ENCODE peak calls at places on chromosomes 11 and 22, in eight cellular contexts. C, K, B, G, W, Y, M and D are unnamed samples.

GRCh38 chr11:127567237-127567932 is 566.8 kb upstream of the KIRREL3 start:
- DNase-seq in B (no peak), G (no peak), K (no peak), Y (no peak), M (no peak), C (no peak), W (no peak), D (no peak)

GRCh38 chr11:116037851-116038250 is 533.6 kb upstream of the CADM1 start:
- DNase-seq in G (no peak), K (peak), W (no peak), C (no peak), Y (no peak), B (no peak), M (no peak), D (peak)

GRCh38 chr22:44143596-44143995 is 37.1 kb upstream of the PARVG start:
- DNase-seq in Y (no peak), W (no peak), K (no peak), B (no peak), M (no peak), C (no peak), G (no peak), D (no peak)

GRCh38 chr11:3345736-3346135 is 33.2 kb downstream of the ZNF195 start:
- DNase-seq in M (no peak), G (no peak), C (no peak), Y (no peak), W (no peak), K (no peak), B (no peak), D (no peak)

GRCh38 chr22:22547692-22548348 is 11.2 kb downstream of the PRAME start:
- DNase-seq in G (no peak), Y (no peak), W (no peak), K (no peak), M (no peak), C (no peak), B (no peak), D (no peak)

GRCh38 chr11:119681537-119681936 is 47.5 kb downstream of the NECTIN1 start:
- DNase-seq in M (no peak), B (no peak), K (no peak), W (no peak), Y (no peak), G (no peak), C (no peak), D (no peak)

GRCh38 chr11:10456519-10456918 is 1.5 kb downstream of the AMPD3 start:
- DNase-seq in G (no peak), C (no peak), B (peak), Y (peak), M (no peak), K (no peak), W (no peak), D (no peak)

GRCh38 chr11:2531987-2532703 is 87.3 kb downstream of the KCNQ1 start:
- DNase-seq in W (no peak), K (no peak), Y (no peak), G (no peak), C (no peak), M (no peak), B (no peak), D (no peak)

GRCh38 chr11:38448284-38448683 is 1850.2 kb upstream of the RAG2 start:
- DNase-seq in C (no peak), W (no peak), G (peak), K (no peak), M (no peak), B (peak), Y (no peak), D (no peak)

GRCh38 chr22:18110194-18110943 is at the start of gene TUBA8:
- DNase-seq in W (peak), K (peak), B (peak), M (no peak), C (peak), G (no peak), Y (no peak), D (peak)

GRCh38 chr11:58914821-58915543 is 24.3 kb upstream of the GLYATL1 start:
- DNase-seq in Y (peak), K (no peak), C (no peak), M (no peak), B (peak), G (no peak), W (no peak), D (no peak)

GRCh38 chr22:40183029-40183581 is 5.4 kb downstream of the TNRC6B start:
- DNase-seq in K (no peak), C (no peak), B (peak), Y (no peak), G (peak), M (peak), W (no peak), D (no peak)

GRCh38 chr11:70005107-70005818 is 72.9 kb upstream of the ANO1 start:
- DNase-seq in G (peak), W (no peak), M (peak), K (no peak), B (peak), C (no peak), Y (no peak), D (no peak)

GRCh38 chr11:113876074-113876797 is 864 bp upstream of the USP28 start:
- DNase-seq in W (no peak), Y (no peak), M (no peak), C (no peak), B (no peak), K (no peak), G (no peak), D (no peak)

GRCh38 chr11:113875414-113876073 is at the start of gene USP28:
- DNase-seq in C (peak), W (peak), G (peak), B (peak), K (peak), M (peak), Y (peak), D (peak)

GRCh38 chr11:113873241-113873626 is 2.1 kb downstream of the USP28 start:
- DNase-seq in C (no peak), Y (no peak), G (peak), B (peak), K (no peak), M (no peak), W (no peak), D (no peak)

GRCh38 chr11:113874096-113874919 is 1.1 kb downstream of the USP28 start:
- DNase-seq in W (no peak), K (no peak), C (no peak), M (no peak), B (peak), G (no peak), Y (no peak), D (peak)

GRCh38 chr11:113874920-113875413 is 405 bp downstream of the USP28 start:
- DNase-seq in W (no peak), G (peak), B (peak), K (peak), M (no peak), Y (no peak), C (peak), D (peak)
- TF ChIP-seq CTCF in W (no peak), G (no peak), B (no peak), K (no peak), M (peak), Y (peak), C (peak), D (peak)

GRCh38 chr11:113532697-113533424 is 57.7 kb upstream of the DRD2 start:
- DNase-seq in M (no peak), C (peak), Y (no peak), W (peak), B (peak), G (peak), K (peak), D (peak)
- TF ChIP-seq CTCF in M (peak), C (peak), Y (peak), W (peak), B (peak), G (peak), K (peak), D (peak)

DNA sequence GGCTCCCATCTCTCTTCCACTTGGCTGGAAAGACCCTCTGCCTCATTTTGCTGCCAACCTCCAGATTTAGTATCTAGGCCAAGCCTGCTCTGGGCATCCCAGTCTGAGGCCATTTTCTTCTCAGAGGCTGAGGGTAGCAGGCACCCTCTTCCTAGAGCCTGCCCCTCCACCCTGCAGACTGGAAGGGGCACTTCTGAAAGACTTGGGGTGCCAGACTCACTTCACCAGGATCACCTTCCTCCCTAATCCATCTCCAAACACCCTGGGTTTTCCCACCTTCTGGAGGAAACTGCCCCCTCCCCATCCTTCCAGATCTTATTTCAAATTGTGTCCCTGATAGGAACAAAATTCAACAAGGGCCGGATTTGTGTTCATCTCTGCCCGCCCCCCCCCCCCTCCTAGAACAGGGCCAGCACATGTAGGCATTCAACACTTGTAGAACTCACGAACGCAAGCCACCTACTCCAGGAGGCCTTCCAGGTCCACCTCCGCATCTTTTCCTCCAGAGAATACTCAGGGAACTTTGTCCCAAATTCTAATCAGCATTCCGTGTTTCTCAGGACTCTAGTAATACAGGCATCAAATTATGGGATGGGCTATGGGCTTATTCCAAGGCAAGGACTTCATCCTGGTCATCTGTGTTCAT is 785 bp downstream of the UBE2L6 start:
- DNase-seq in G (peak), W (no peak), C (no peak), B (no peak), Y (no peak), K (no peak), M (no peak), D (peak)
- TF ChIP-seq CTCF in G (no peak), W (no peak), C (no peak), B (no peak), Y (no peak), K (no peak), M (no peak), D (no peak)

DNA sequence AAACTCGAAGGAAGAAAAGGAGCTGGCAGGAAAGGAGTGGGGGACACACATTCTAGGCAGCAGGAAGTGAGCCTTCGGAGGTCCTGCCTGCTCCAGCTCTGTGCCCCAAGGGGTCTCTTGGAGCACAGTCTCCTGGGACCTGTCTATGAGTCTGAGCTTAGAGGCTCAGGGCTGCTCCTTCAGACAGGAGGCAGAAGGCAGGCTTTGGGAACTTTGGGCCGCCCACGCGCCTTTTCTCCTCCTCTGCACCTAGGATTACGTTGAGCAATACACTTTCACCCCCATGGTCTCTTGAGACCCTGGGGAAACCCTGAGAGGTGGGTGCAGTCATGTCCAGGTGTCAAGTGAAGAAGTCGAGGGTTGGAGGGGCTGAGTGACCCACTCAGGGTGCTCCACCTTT is 965 bp downstream of the TCN2 start:
- DNase-seq in B (no peak), G (no peak), K (peak), M (no peak), W (no peak), C (no peak), Y (no peak), D (no peak)
- TF ChIP-seq CTCF in B (no peak), G (no peak), K (no peak), M (no peak), W (no peak), C (no peak), Y (no peak), D (no peak)

GRCh38 chr11:66292543-66293332 is 1.0 kb downstream of the TMEM151A start:
- DNase-seq in B (no peak), K (no peak), Y (no peak), M (no peak), C (no peak), G (no peak), W (no peak), D (no peak)

GRCh38 chr11:66293777-66294625 is 2.3 kb downstream of the TMEM151A start:
- DNase-seq in B (no peak), M (no peak), W (no peak), C (no peak), Y (no peak), K (no peak), G (no peak), D (no peak)

GRCh38 chr11:66293352-66293751 is 1.7 kb downstream of the TMEM151A start:
- DNase-seq in M (no peak), B (no peak), K (no peak), W (no peak), Y (no peak), G (no peak), C (no peak), D (no peak)

GRCh38 chr11:66297610-66298009 is 5.9 kb downstream of the TMEM151A start:
- DNase-seq in K (no peak), C (no peak), G (no peak), W (no peak), B (no peak), Y (no peak), M (no peak), D (no peak)

GRCh38 chr11:66294626-66295620 is 3.2 kb downstream of the TMEM151A start:
- DNase-seq in M (no peak), B (no peak), Y (no peak), K (no peak), C (no peak), G (no peak), W (no peak), D (no peak)
- TF ChIP-seq CTCF in M (no peak), B (no peak), Y (no peak), K (no peak), C (no peak), G (no peak), W (no peak), D (no peak)

DNA sequence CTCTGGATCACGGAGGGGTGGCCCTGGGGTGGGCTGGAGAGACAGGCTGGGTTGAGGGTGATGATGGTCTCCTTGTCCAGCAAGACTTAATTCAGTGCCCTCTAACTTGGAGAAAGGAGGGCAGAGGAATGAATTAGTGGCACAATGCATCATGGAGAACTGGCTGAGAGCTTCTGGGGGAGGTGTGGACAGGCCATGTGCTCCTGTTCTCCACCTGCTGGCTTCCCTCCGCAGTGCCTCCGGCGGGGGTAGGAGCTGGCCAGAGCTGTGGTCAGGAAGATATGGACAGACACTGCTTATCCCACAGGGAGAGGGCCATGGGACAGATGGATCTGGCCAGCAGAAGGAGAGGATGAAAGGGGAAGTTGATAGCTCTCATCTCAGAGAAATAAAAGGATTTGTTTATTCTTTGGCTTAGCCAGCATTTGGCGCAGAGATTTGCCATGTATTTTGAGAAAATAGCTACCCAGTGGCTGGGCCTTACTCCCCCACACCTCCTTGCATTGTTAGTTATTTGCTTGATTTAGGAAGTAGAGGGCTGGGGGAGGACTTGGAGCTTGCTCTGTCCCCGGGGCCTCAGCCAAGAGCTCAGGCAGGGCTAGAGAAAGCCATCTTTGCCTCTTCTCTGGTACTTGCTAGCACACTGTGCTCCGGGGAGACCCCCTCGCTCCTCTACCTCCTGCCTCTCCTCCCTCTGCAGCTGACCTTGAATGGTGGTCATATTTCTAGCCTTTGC is 93.2 kb downstream of the SCN3B start:
- DNase-seq in Y (no peak), M (no peak), K (no peak), B (peak), W (peak), C (no peak), G (peak), D (no peak)
- TF ChIP-seq CTCF in Y (peak), M (peak), K (no peak), B (peak), W (no peak), C (no peak), G (peak), D (no peak)

GRCh38 chr11:75013051-75013450 is 24.3 kb downstream of the NEU3 start:
- DNase-seq in G (peak), W (no peak), B (no peak), C (no peak), Y (no peak), K (no peak), M (no peak), D (no peak)

GRCh38 chr11:75011357-75011756 is 22.6 kb downstream of the NEU3 start:
- DNase-seq in C (no peak), B (no peak), K (no peak), M (no peak), W (no peak), G (no peak), Y (no peak), D (no peak)

GRCh38 chr11:75011872-75012271 is 23.1 kb downstream of the NEU3 start:
- DNase-seq in K (no peak), Y (no peak), W (no peak), G (no peak), C (no peak), M (no peak), B (no peak), D (no peak)

DNA sequence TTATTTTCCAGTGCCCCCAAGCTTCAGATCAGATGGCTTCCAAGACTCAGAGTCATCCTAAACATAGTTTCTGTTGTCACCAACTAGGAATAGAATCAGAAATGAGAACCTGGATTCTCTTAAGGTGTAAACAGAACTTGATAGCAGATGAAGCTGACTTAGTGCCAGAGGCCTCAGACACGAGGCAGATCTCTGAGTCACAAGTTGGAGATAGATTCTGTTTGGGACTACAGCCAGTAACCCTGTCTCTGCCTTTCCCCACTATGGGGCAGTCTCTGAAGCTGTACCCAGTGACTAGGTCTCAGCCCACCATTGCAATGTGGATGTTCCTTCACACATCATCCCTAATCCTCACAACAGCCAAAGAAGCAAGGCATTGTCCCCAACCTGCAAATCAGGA is 25.4 kb downstream of the NEU3 start:
- DNase-seq in Y (no peak), M (peak), W (no peak), C (no peak), G (peak), K (no peak), B (peak), D (no peak)
- TF ChIP-seq CTCF in Y (no peak), M (peak), W (no peak), C (no peak), G (peak), K (no peak), B (peak), D (no peak)